ENCODE peak calls at places on chromosomes 4 and X, in seven cellular contexts. One of them, this sample, is unnamed.

GRCh38 chr4:131613086-131613823 is 1535.8 kb upstream of the PCDH10 start:
- DNase-seq in A549: no peak
- DNase-seq in psoas muscle: no peak
- DNase-seq in tibial artery: no peak
- DNase-seq in fibroblast of pulmonary artery: no peak
- DNase-seq in GM10248: no peak
- DNase-seq in right lobe of liver: no peak
- DNase-seq in this sample: no peak

GRCh38 chrX:16594490-16594889 is 55.5 kb upstream of the S100G start:
- DNase-seq in A549: no peak
- DNase-seq in psoas muscle: no peak
- DNase-seq in tibial artery: no peak
- DNase-seq in fibroblast of pulmonary artery: no peak
- DNase-seq in GM10248: no peak
- DNase-seq in right lobe of liver: no peak
- DNase-seq in this sample: no peak

GRCh38 chr4:149701733-149702132 is 113.9 kb downstream of the IQCM start:
- DNase-seq in A549: no peak
- DNase-seq in psoas muscle: no peak
- DNase-seq in tibial artery: no peak
- DNase-seq in fibroblast of pulmonary artery: no peak
- DNase-seq in GM10248: no peak
- DNase-seq in right lobe of liver: no peak
- DNase-seq in this sample: no peak

GRCh38 chr4:142696334-142697122 is 149.6 kb downstream of the INPP4B start:
- DNase-seq in A549: no peak
- DNase-seq in psoas muscle: no peak
- DNase-seq in tibial artery: no peak
- DNase-seq in fibroblast of pulmonary artery: no peak
- DNase-seq in GM10248: no peak
- DNase-seq in right lobe of liver: no peak
- DNase-seq in this sample: no peak

GRCh38 chr4:77152421-77152820 is 4.6 kb upstream of the CCNG2 start:
- DNase-seq in A549: no peak
- DNase-seq in psoas muscle: no peak
- DNase-seq in tibial artery: no peak
- DNase-seq in fibroblast of pulmonary artery: no peak
- DNase-seq in GM10248: no peak
- DNase-seq in right lobe of liver: no peak
- DNase-seq in this sample: peak

GRCh38 chr4:130703211-130703920 is 1607.4 kb downstream of the C4orf33 start:
- DNase-seq in A549: no peak
- DNase-seq in psoas muscle: no peak
- DNase-seq in tibial artery: no peak
- DNase-seq in fibroblast of pulmonary artery: no peak
- DNase-seq in GM10248: no peak
- DNase-seq in right lobe of liver: no peak
- DNase-seq in this sample: no peak

GRCh38 chr4:165201806-165202205 is 5.6 kb upstream of the KLHL2 start:
- DNase-seq in A549: no peak
- DNase-seq in psoas muscle: no peak
- DNase-seq in tibial artery: no peak
- DNase-seq in fibroblast of pulmonary artery: peak
- DNase-seq in GM10248: no peak
- DNase-seq in right lobe of liver: no peak
- DNase-seq in this sample: no peak

GRCh38 chr4:106083065-106083464 is 187.8 kb downstream of the NPNT start:
- DNase-seq in A549: no peak
- DNase-seq in psoas muscle: no peak
- DNase-seq in tibial artery: no peak
- DNase-seq in fibroblast of pulmonary artery: no peak
- DNase-seq in GM10248: no peak
- DNase-seq in right lobe of liver: no peak
- DNase-seq in this sample: no peak

GRCh38 chr4:148163011-148163410 is 279.2 kb downstream of the NR3C2 start:
- DNase-seq in A549: no peak
- DNase-seq in psoas muscle: no peak
- DNase-seq in tibial artery: no peak
- DNase-seq in fibroblast of pulmonary artery: no peak
- DNase-seq in GM10248: no peak
- DNase-seq in right lobe of liver: no peak
- DNase-seq in this sample: no peak

GRCh38 chrX:68692651-68693050 is 45.2 kb downstream of the STARD8 start:
- DNase-seq in A549: no peak
- DNase-seq in psoas muscle: no peak
- DNase-seq in tibial artery: no peak
- DNase-seq in fibroblast of pulmonary artery: no peak
- DNase-seq in GM10248: no peak
- DNase-seq in right lobe of liver: no peak
- DNase-seq in this sample: no peak

GRCh38 chr4:2794707-2795557 is 2.0 kb downstream of the SH3BP2 start:
- DNase-seq in A549: no peak
- DNase-seq in psoas muscle: peak
- DNase-seq in tibial artery: peak
- DNase-seq in fibroblast of pulmonary artery: peak
- DNase-seq in GM10248: no peak
- DNase-seq in right lobe of liver: peak
- DNase-seq in this sample: no peak

GRCh38 chr4:17577660-17578481 is 873 bp downstream of the LAP3 start:
- DNase-seq in A549: peak
- DNase-seq in psoas muscle: peak
- DNase-seq in tibial artery: peak
- DNase-seq in fibroblast of pulmonary artery: peak
- DNase-seq in GM10248: no peak
- DNase-seq in right lobe of liver: peak
- DNase-seq in this sample: peak

GRCh38 chr4:101855239-101855638 is 64.7 kb downstream of the BANK1 start:
- DNase-seq in A549: no peak
- DNase-seq in psoas muscle: no peak
- DNase-seq in tibial artery: no peak
- DNase-seq in fibroblast of pulmonary artery: no peak
- DNase-seq in GM10248: no peak
- DNase-seq in right lobe of liver: no peak
- DNase-seq in this sample: no peak

GRCh38 chr4:151784676-151785075 is 23.9 kb upstream of the GATB start:
- DNase-seq in A549: no peak
- DNase-seq in psoas muscle: no peak
- DNase-seq in tibial artery: no peak
- DNase-seq in fibroblast of pulmonary artery: no peak
- DNase-seq in GM10248: no peak
- DNase-seq in right lobe of liver: no peak
- DNase-seq in this sample: no peak

GRCh38 chr4:110617095-110617494 is 5.8 kb downstream of the PITX2 start:
- DNase-seq in A549: no peak
- DNase-seq in psoas muscle: no peak
- DNase-seq in tibial artery: no peak
- DNase-seq in fibroblast of pulmonary artery: no peak
- DNase-seq in GM10248: no peak
- DNase-seq in right lobe of liver: no peak
- DNase-seq in this sample: no peak

GRCh38 chrX:103254171-103254824 is 657 bp downstream of the TCEAL8 start:
- DNase-seq in A549: no peak
- DNase-seq in psoas muscle: peak
- DNase-seq in tibial artery: peak
- DNase-seq in fibroblast of pulmonary artery: peak
- DNase-seq in GM10248: peak
- DNase-seq in right lobe of liver: peak
- DNase-seq in this sample: peak

GRCh38 chr4:31045724-31046318 is 325.7 kb downstream of the PCDH7 start:
- DNase-seq in A549: no peak
- DNase-seq in psoas muscle: no peak
- DNase-seq in tibial artery: no peak
- DNase-seq in fibroblast of pulmonary artery: peak
- DNase-seq in GM10248: no peak
- DNase-seq in right lobe of liver: no peak
- DNase-seq in this sample: peak

GRCh38 chr4:128371004-128371777 is 83.6 kb upstream of the PGRMC2 start:
- DNase-seq in A549: no peak
- DNase-seq in psoas muscle: no peak
- DNase-seq in tibial artery: no peak
- DNase-seq in fibroblast of pulmonary artery: no peak
- DNase-seq in GM10248: no peak
- DNase-seq in right lobe of liver: no peak
- DNase-seq in this sample: no peak

GRCh38 chr4:184282251-184282713 is 64.6 kb upstream of the ENPP6 start:
- DNase-seq in A549: no peak
- DNase-seq in psoas muscle: no peak
- DNase-seq in tibial artery: no peak
- DNase-seq in fibroblast of pulmonary artery: no peak
- DNase-seq in GM10248: peak
- DNase-seq in right lobe of liver: peak
- DNase-seq in this sample: no peak
- TF ChIP-seq CTCF in A549: no peak
- TF ChIP-seq CTCF in psoas muscle: no peak
- TF ChIP-seq CTCF in tibial artery: no peak
- TF ChIP-seq CTCF in fibroblast of pulmonary artery: no peak
- TF ChIP-seq CTCF in GM10248: peak
- TF ChIP-seq CTCF in right lobe of liver: peak
- TF ChIP-seq CTCF in this sample: no peak

GRCh38 chr4:38490753-38491446 is 173.1 kb upstream of the KLF3 start:
- DNase-seq in A549: no peak
- DNase-seq in psoas muscle: no peak
- DNase-seq in tibial artery: no peak
- DNase-seq in fibroblast of pulmonary artery: no peak
- DNase-seq in GM10248: no peak
- DNase-seq in right lobe of liver: peak
- DNase-seq in this sample: no peak

GRCh38 chr4:38489924-38490639 is 173.9 kb upstream of the KLF3 start:
- DNase-seq in A549: no peak
- DNase-seq in psoas muscle: no peak
- DNase-seq in tibial artery: no peak
- DNase-seq in fibroblast of pulmonary artery: peak
- DNase-seq in GM10248: no peak
- DNase-seq in right lobe of liver: no peak
- DNase-seq in this sample: peak

GRCh38 chr4:38491854-38492478 is 172.0 kb upstream of the KLF3 start:
- DNase-seq in A549: no peak
- DNase-seq in psoas muscle: no peak
- DNase-seq in tibial artery: no peak
- DNase-seq in fibroblast of pulmonary artery: no peak
- DNase-seq in GM10248: no peak
- DNase-seq in right lobe of liver: no peak
- DNase-seq in this sample: no peak

GRCh38 chr4:38493068-38493467 is 170.9 kb upstream of the KLF3 start:
- DNase-seq in A549: no peak
- DNase-seq in psoas muscle: no peak
- DNase-seq in tibial artery: no peak
- DNase-seq in fibroblast of pulmonary artery: no peak
- DNase-seq in GM10248: no peak
- DNase-seq in right lobe of liver: no peak
- DNase-seq in this sample: no peak

DNA sequence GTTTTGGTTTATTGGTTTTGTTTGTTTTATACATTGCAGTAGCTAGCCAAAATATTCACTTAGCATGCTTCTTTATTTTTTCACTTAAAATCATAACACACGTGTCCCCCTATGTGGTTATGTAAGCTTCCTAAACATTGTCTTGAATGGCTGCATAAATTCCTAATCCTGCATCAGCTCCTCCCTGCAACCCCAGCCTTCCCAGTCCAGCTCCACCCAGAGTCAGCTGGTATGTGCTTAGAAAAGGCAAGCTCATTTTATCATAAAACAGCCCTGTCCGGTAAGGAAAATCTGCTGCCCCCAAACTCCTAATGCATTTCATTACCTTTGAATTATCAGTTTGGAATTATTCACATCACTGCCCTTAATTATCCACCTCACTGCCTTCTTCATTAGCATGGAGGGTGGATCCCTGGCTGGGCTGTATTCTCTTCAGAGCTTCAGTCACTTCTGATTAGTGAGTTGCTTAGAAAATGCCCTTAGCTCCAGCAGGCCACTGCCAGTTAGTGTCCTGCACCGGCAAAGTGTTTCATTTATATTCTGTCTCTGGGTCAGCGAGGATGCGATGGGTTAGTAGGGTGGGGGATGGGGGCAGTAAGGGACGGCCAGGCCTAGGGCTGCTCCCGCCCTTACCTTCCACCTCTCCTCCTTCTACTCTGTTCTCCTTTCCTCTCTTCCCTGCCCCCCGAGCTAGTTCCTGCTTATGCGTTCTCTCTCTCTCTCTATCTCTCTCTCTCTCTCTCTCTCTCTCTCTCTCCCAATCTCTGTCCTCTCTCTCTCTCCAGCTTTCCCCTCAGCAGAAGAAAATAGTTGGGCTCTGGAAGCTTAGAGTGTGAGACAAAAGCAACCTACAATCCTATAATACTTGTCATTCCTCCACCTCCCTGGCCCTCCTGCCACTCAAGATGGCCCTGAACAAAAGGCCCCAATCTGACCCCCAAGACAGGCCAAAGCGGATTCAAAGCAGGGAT is 174.8 kb upstream of the KLF3 start:
- DNase-seq in A549: no peak
- DNase-seq in psoas muscle: no peak
- DNase-seq in tibial artery: no peak
- DNase-seq in fibroblast of pulmonary artery: peak
- DNase-seq in GM10248: no peak
- DNase-seq in right lobe of liver: no peak
- DNase-seq in this sample: peak
- TF ChIP-seq CTCF in A549: no peak
- TF ChIP-seq CTCF in psoas muscle: no peak
- TF ChIP-seq CTCF in tibial artery: no peak
- TF ChIP-seq CTCF in fibroblast of pulmonary artery: no peak
- TF ChIP-seq CTCF in GM10248: no peak
- TF ChIP-seq CTCF in right lobe of liver: no peak
- TF ChIP-seq CTCF in this sample: no peak

GRCh38 chr4:96036781-96037180 is 196.9 kb downstream of the PDHA2 start:
- DNase-seq in A549: no peak
- DNase-seq in psoas muscle: no peak
- DNase-seq in tibial artery: no peak
- DNase-seq in fibroblast of pulmonary artery: no peak
- DNase-seq in GM10248: no peak
- DNase-seq in right lobe of liver: no peak
- DNase-seq in this sample: no peak

GRCh38 chr4:96037705-96038104 is 197.8 kb downstream of the PDHA2 start:
- DNase-seq in A549: no peak
- DNase-seq in psoas muscle: no peak
- DNase-seq in tibial artery: no peak
- DNase-seq in fibroblast of pulmonary artery: peak
- DNase-seq in GM10248: no peak
- DNase-seq in right lobe of liver: no peak
- DNase-seq in this sample: no peak

DNA sequence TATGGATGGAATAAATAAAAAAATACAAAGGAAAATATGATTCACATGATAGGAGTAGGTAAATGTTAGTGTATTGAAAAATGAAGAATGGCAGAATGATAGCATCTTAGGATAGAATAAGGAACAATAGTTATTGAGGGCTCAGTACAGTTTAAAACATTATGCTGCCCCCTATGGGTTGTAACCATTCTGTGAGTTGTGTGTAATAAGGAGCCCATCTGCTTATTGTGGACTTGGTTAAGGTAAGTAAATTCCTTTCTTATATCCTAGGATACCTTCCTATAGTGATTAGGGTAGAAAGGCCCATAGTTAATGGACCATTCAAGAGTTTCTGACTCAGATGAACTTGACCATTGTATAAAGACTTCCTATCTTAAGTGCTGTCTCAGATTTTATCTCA is 195.8 kb downstream of the PDHA2 start:
- DNase-seq in A549: no peak
- DNase-seq in psoas muscle: no peak
- DNase-seq in tibial artery: no peak
- DNase-seq in fibroblast of pulmonary artery: peak
- DNase-seq in GM10248: no peak
- DNase-seq in right lobe of liver: no peak
- DNase-seq in this sample: no peak
- TF ChIP-seq CTCF in A549: no peak
- TF ChIP-seq CTCF in psoas muscle: no peak
- TF ChIP-seq CTCF in tibial artery: no peak
- TF ChIP-seq CTCF in fibroblast of pulmonary artery: peak
- TF ChIP-seq CTCF in GM10248: no peak
- TF ChIP-seq CTCF in right lobe of liver: peak
- TF ChIP-seq CTCF in this sample: peak

GRCh38 chrX:67346225-67346624 is 197.6 kb upstream of the AR start:
- DNase-seq in A549: no peak
- DNase-seq in psoas muscle: no peak
- DNase-seq in tibial artery: no peak
- DNase-seq in fibroblast of pulmonary artery: no peak
- DNase-seq in GM10248: no peak
- DNase-seq in right lobe of liver: no peak
- DNase-seq in this sample: no peak
- TF ChIP-seq CTCF in A549: no peak
- TF ChIP-seq CTCF in psoas muscle: no peak
- TF ChIP-seq CTCF in tibial artery: no peak
- TF ChIP-seq CTCF in fibroblast of pulmonary artery: no peak
- TF ChIP-seq CTCF in GM10248: no peak
- TF ChIP-seq CTCF in right lobe of liver: no peak
- TF ChIP-seq CTCF in this sample: no peak